ENCODE peak calls at places on chromosomes 4 and X, in seven cellular contexts. One of them, this sample, is unnamed.

GRCh38 chrX:94977986-94978385 is 1304.0 kb downstream of the FAM133A start:
- DNase-seq in A549: no peak
- DNase-seq in endodermal cell: no peak
- DNase-seq in transverse colon: no peak
- DNase-seq in HL-60: no peak
- DNase-seq in ovary: no peak
- DNase-seq in A673: no peak
- DNase-seq in this sample: no peak

GRCh38 chrX:154490021-154490413 is 412 bp downstream of the SLC10A3 start:
- DNase-seq in A549: peak
- DNase-seq in endodermal cell: peak
- DNase-seq in transverse colon: peak
- DNase-seq in HL-60: peak
- DNase-seq in ovary: peak
- DNase-seq in A673: no peak
- DNase-seq in this sample: no peak

GRCh38 chrX:136589966-136590365 is 58.0 kb downstream of the VGLL1 start:
- DNase-seq in A549: no peak
- DNase-seq in endodermal cell: no peak
- DNase-seq in transverse colon: no peak
- DNase-seq in HL-60: no peak
- DNase-seq in ovary: no peak
- DNase-seq in A673: no peak
- DNase-seq in this sample: no peak

GRCh38 chrX:69615779-69616519 is at the start of gene EDA:
- DNase-seq in A549: peak
- DNase-seq in endodermal cell: peak
- DNase-seq in transverse colon: peak
- DNase-seq in HL-60: peak
- DNase-seq in ovary: peak
- DNase-seq in A673: peak
- DNase-seq in this sample: peak

GRCh38 chrX:139224953-139225665 is 305.4 kb upstream of the F9 start:
- DNase-seq in A549: no peak
- DNase-seq in endodermal cell: peak
- DNase-seq in transverse colon: no peak
- DNase-seq in HL-60: no peak
- DNase-seq in ovary: no peak
- DNase-seq in A673: no peak
- DNase-seq in this sample: no peak

GRCh38 chr4:155703486-155704227 is 37.0 kb downstream of the GUCY1A1 start:
- DNase-seq in A549: no peak
- DNase-seq in endodermal cell: no peak
- DNase-seq in transverse colon: no peak
- DNase-seq in HL-60: no peak
- DNase-seq in ovary: no peak
- DNase-seq in A673: no peak
- DNase-seq in this sample: no peak

GRCh38 chrX:3811331-3812311 is 98.2 kb upstream of the PRKX start:
- DNase-seq in A549: peak
- DNase-seq in endodermal cell: peak
- DNase-seq in transverse colon: peak
- DNase-seq in HL-60: no peak
- DNase-seq in ovary: peak
- DNase-seq in A673: peak
- DNase-seq in this sample: peak

GRCh38 chrX:11781734-11782370 is 23.8 kb downstream of the MSL3 start:
- DNase-seq in A549: no peak
- DNase-seq in endodermal cell: no peak
- DNase-seq in transverse colon: no peak
- DNase-seq in HL-60: no peak
- DNase-seq in ovary: no peak
- DNase-seq in A673: no peak
- DNase-seq in this sample: no peak

GRCh38 chrX:338836-339400 is 20.3 kb upstream of the GTPBP6 start:
- DNase-seq in A549: no peak
- DNase-seq in endodermal cell: peak
- DNase-seq in transverse colon: no peak
- DNase-seq in HL-60: no peak
- DNase-seq in ovary: no peak
- DNase-seq in A673: no peak
- DNase-seq in this sample: no peak

GRCh38 chr4:89245459-89245858 is 62.1 kb downstream of the GPRIN3 start:
- DNase-seq in A549: no peak
- DNase-seq in endodermal cell: peak
- DNase-seq in transverse colon: no peak
- DNase-seq in HL-60: no peak
- DNase-seq in ovary: no peak
- DNase-seq in A673: no peak
- DNase-seq in this sample: no peak

GRCh38 chrX:67612231-67612630 is 68.4 kb downstream of the AR start:
- DNase-seq in A549: no peak
- DNase-seq in endodermal cell: no peak
- DNase-seq in transverse colon: no peak
- DNase-seq in HL-60: no peak
- DNase-seq in ovary: no peak
- DNase-seq in A673: no peak
- DNase-seq in this sample: no peak

GRCh38 chr4:33649015-33649414 is 2595.3 kb downstream of the ARAP2 start:
- DNase-seq in A549: no peak
- DNase-seq in endodermal cell: peak
- DNase-seq in transverse colon: no peak
- DNase-seq in HL-60: no peak
- DNase-seq in ovary: no peak
- DNase-seq in A673: peak
- DNase-seq in this sample: no peak

GRCh38 chr4:140071806-140072205 is 82.2 kb downstream of the MAML3 start:
- DNase-seq in A549: no peak
- DNase-seq in endodermal cell: no peak
- DNase-seq in transverse colon: peak
- DNase-seq in HL-60: peak
- DNase-seq in ovary: no peak
- DNase-seq in A673: no peak
- DNase-seq in this sample: peak

DNA sequence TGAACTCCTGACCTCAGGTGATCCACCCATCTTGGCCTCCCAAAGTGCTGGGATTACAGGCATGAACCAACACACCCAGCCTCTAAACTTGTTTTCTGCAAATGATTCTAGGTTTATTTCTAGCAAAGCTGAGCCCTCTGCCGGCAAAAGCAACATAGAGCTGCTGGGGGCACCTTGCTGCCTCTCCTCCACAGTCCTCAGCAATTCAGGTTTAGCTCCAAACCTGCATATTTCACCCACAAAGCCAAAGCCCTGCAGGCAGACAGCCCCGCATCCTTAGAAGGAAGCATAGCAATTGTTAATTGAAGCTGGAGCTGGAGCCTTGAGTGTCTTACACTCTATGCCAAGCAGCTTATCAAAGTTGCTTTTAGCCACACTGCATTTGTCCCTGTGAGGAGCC is 24.9 kb upstream of the OCIAD2 start:
- DNase-seq in A549: no peak
- DNase-seq in endodermal cell: no peak
- DNase-seq in transverse colon: no peak
- DNase-seq in HL-60: no peak
- DNase-seq in ovary: no peak
- DNase-seq in A673: no peak
- DNase-seq in this sample: no peak
- TF ChIP-seq CTCF in A549: peak
- TF ChIP-seq CTCF in endodermal cell: no peak
- TF ChIP-seq CTCF in transverse colon: no peak
- TF ChIP-seq CTCF in HL-60: no peak
- TF ChIP-seq CTCF in ovary: no peak
- TF ChIP-seq CTCF in A673: no peak
- TF ChIP-seq CTCF in this sample: no peak

GRCh38 chrX:96683997-96684338 is 674 bp upstream of the DIAPH2 start:
- DNase-seq in A549: no peak
- DNase-seq in endodermal cell: no peak
- DNase-seq in transverse colon: no peak
- DNase-seq in HL-60: no peak
- DNase-seq in ovary: no peak
- DNase-seq in A673: peak
- DNase-seq in this sample: no peak

GRCh38 chrX:96685205-96686099 is 810 bp downstream of the DIAPH2 start:
- DNase-seq in A549: no peak
- DNase-seq in endodermal cell: peak
- DNase-seq in transverse colon: peak
- DNase-seq in HL-60: no peak
- DNase-seq in ovary: peak
- DNase-seq in A673: peak
- DNase-seq in this sample: peak

GRCh38 chrX:96688789-96689188 is 4.1 kb downstream of the DIAPH2 start:
- DNase-seq in A549: no peak
- DNase-seq in endodermal cell: peak
- DNase-seq in transverse colon: no peak
- DNase-seq in HL-60: no peak
- DNase-seq in ovary: no peak
- DNase-seq in A673: no peak
- DNase-seq in this sample: no peak

GRCh38 chrX:96682516-96682915 is 2.1 kb upstream of the DIAPH2 start:
- DNase-seq in A549: no peak
- DNase-seq in endodermal cell: no peak
- DNase-seq in transverse colon: no peak
- DNase-seq in HL-60: no peak
- DNase-seq in ovary: no peak
- DNase-seq in A673: no peak
- DNase-seq in this sample: no peak

GRCh38 chrX:96684339-96685204 is at the start of gene DIAPH2:
- DNase-seq in A549: peak
- DNase-seq in endodermal cell: peak
- DNase-seq in transverse colon: peak
- DNase-seq in HL-60: peak
- DNase-seq in ovary: peak
- DNase-seq in A673: peak
- DNase-seq in this sample: peak
- TF ChIP-seq CTCF in A549: no peak
- TF ChIP-seq CTCF in endodermal cell: peak
- TF ChIP-seq CTCF in transverse colon: peak
- TF ChIP-seq CTCF in HL-60: no peak
- TF ChIP-seq CTCF in ovary: peak
- TF ChIP-seq CTCF in A673: no peak
- TF ChIP-seq CTCF in this sample: no peak

DNA sequence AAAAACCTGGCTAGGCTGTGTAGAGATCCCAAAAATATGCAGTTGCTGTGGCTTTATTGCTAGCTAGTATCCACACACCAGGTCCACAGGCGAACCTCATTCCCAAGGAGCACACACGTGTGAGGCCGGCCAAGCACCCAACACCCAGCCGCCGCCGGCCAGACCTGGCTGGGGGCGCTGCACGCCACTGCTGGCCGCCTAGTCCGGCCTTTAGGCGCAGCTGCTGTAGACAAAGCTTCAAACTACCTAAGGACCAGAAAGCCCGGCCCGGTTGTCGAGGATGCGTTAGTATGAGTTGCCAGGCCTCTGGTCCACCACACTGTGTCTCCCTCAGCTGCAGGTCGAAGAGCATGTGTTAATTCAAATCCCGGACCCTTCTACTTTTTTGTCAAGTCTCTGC is 3.1 kb downstream of the POU3F4 start:
- DNase-seq in A549: no peak
- DNase-seq in endodermal cell: peak
- DNase-seq in transverse colon: no peak
- DNase-seq in HL-60: no peak
- DNase-seq in ovary: no peak
- DNase-seq in A673: no peak
- DNase-seq in this sample: no peak
- TF ChIP-seq CTCF in A549: no peak
- TF ChIP-seq CTCF in endodermal cell: peak
- TF ChIP-seq CTCF in transverse colon: no peak
- TF ChIP-seq CTCF in HL-60: no peak
- TF ChIP-seq CTCF in ovary: no peak
- TF ChIP-seq CTCF in A673: no peak
- TF ChIP-seq CTCF in this sample: no peak

DNA sequence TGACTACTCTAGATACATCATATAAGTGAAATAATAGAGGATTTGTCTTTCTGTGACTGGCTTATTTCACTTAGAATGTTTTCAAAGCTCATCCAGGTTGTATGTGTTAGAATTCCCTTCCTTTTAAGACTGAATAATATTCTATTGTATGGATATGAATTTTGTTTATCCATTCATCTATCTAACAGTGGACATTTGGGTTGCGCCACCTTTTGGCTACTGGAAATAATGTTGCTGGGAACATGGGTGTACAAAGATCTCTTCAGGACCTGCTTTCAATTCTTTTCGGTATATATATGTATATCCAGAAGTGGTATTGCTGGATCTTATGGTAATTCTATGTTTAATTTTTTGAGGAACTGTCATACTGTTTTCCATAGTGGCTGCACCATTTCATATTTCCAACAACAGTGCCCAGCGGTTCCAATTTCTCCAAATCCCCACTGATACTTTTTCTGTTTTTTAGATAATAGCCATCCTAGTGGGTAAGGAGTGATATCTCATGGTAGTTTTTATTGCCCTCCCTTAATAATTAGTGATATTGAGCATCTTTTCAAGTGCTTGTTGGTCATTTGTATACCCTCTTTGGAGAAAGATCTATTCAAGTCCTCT is 3.4 kb upstream of the SCD5 start:
- DNase-seq in A549: no peak
- DNase-seq in endodermal cell: no peak
- DNase-seq in transverse colon: no peak
- DNase-seq in HL-60: no peak
- DNase-seq in ovary: no peak
- DNase-seq in A673: no peak
- DNase-seq in this sample: peak
- TF ChIP-seq CTCF in A549: peak
- TF ChIP-seq CTCF in endodermal cell: peak
- TF ChIP-seq CTCF in transverse colon: no peak
- TF ChIP-seq CTCF in HL-60: no peak
- TF ChIP-seq CTCF in ovary: peak
- TF ChIP-seq CTCF in A673: peak
- TF ChIP-seq CTCF in this sample: no peak